ENCODE peak calls at places on chromosome 11, in ten cellular contexts. Q, L, X, E, K, D, J, C, G and Y are unnamed samples.

GRCh38 chr11:44773351-44773965 is 46.7 kb downstream of the TSPAN18 start:
- DNase-seq in Q (no peak), L (no peak), X (no peak), E (no peak), K (no peak), D (no peak), J (no peak), C (no peak), G (no peak), Y (no peak)

GRCh38 chr11:68297812-68298658 is 14.4 kb upstream of the LRP5 start:
- DNase-seq in Q (peak; percentile 67), L (peak; percentile 80), X (peak; percentile 36), E (peak; percentile 78), K (peak; percentile 65), D (peak; percentile 81), J (peak; percentile 95), C (no peak), G (peak; percentile 87), Y (peak; percentile 23)

GRCh38 chr11:70415642-70416395 is 17.5 kb downstream of the CTTN start:
- DNase-seq in Q (peak; percentile 47), L (no peak), X (no peak), E (no peak), K (no peak), D (no peak), J (no peak), C (no peak), G (no peak), Y (no peak)

GRCh38 chr11:14230407-14230806 is 128.6 kb downstream of the RRAS2 start:
- DNase-seq in Q (no peak), L (no peak), X (no peak), E (no peak), K (no peak), D (no peak), J (no peak), C (no peak), G (no peak), Y (no peak)

GRCh38 chr11:63682045-63682915 is 980 bp downstream of the RTN3 start:
- DNase-seq in Q (no peak), L (no peak), X (no peak), E (peak; percentile 77), K (no peak), D (peak; percentile 37), J (peak; percentile 72), C (no peak), G (peak; percentile 11), Y (no peak)

GRCh38 chr11:14308114-14308896 is 50.7 kb downstream of the RRAS2 start:
- DNase-seq in Q (peak; percentile 70), L (no peak), X (no peak), E (peak; percentile 81), K (no peak), D (peak; percentile 40), J (peak; percentile 59), C (no peak), G (no peak), Y (peak; percentile 26)

GRCh38 chr11:43434893-43435292 is 76.2 kb downstream of the TTC17 start:
- DNase-seq in Q (no peak), L (no peak), X (no peak), E (no peak), K (no peak), D (no peak), J (no peak), C (no peak), G (no peak), Y (no peak)

GRCh38 chr11:87754685-87755084 is 420.6 kb downstream of the RAB38 start:
- DNase-seq in Q (no peak), L (no peak), X (no peak), E (no peak), K (no peak), D (peak; percentile 20), J (no peak), C (no peak), G (no peak), Y (no peak)

GRCh38 chr11:93743316-93743715 is 1.8 kb downstream of the C11orf54 start:
- DNase-seq in Q (no peak), L (no peak), X (no peak), E (no peak), K (no peak), D (no peak), J (no peak), C (no peak), G (no peak), Y (no peak)

GRCh38 chr11:22192642-22193347 is at the start of gene ANO5:
- DNase-seq in Q (no peak), L (peak; percentile 86), X (peak; percentile 16), E (no peak), K (no peak), D (peak; percentile 73), J (no peak), C (no peak), G (peak; percentile 57), Y (no peak)

GRCh38 chr11:119470316-119471266 is 47.6 kb upstream of the THY1 start:
- DNase-seq in Q (peak; percentile 91), L (no peak), X (no peak), E (no peak), K (no peak), D (no peak), J (no peak), C (peak; percentile 88), G (no peak), Y (peak; percentile 75)

GRCh38 chr11:118338637-118339061 is 3.9 kb downstream of the CD3D start:
- DNase-seq in Q (peak; percentile 20), L (peak; percentile 52), X (no peak), E (peak; percentile 56), K (peak; percentile 89), D (no peak), J (peak; percentile 36), C (no peak), G (no peak), Y (no peak)

GRCh38 chr11:69832561-69833413 is 13.6 kb upstream of the FGF3 start:
- DNase-seq in Q (no peak), L (no peak), X (no peak), E (no peak), K (no peak), D (no peak), J (peak; percentile 91), C (no peak), G (no peak), Y (no peak)

GRCh38 chr11:14369598-14369997 is 10.6 kb upstream of the RRAS2 start:
- DNase-seq in Q (no peak), L (no peak), X (no peak), E (no peak), K (no peak), D (no peak), J (no peak), C (no peak), G (no peak), Y (no peak)

GRCh38 chr11:8360086-8360828 is 96.6 kb upstream of the LMO1 start:
- DNase-seq in Q (no peak), L (no peak), X (no peak), E (no peak), K (no peak), D (no peak), J (no peak), C (no peak), G (no peak), Y (no peak)

GRCh38 chr11:3107608-3108182 is 50.5 kb upstream of the CARS1 start:
- DNase-seq in Q (no peak), L (peak; percentile 23), X (no peak), E (no peak), K (no peak), D (no peak), J (no peak), C (no peak), G (no peak), Y (no peak)